ENCODE peak calls at places on chromosomes 5 and 9, in eight cellular contexts. One of them, this sample, is unnamed.

GRCh38 chr5:108143581-108143980 is 238.3 kb downstream of the FBXL17 start:
- DNase-seq in astrocyte of the spinal cord: peak
- DNase-seq in psoas muscle: no peak
- DNase-seq in MM.1S: no peak
- DNase-seq in body of pancreas: no peak
- DNase-seq in adrenal gland: no peak
- DNase-seq in spleen: no peak
- DNase-seq in astrocyte: peak
- DNase-seq in this sample: no peak

GRCh38 chr5:66144799-66145390 is 795 bp downstream of the SREK1 start:
- DNase-seq in adrenal gland: no peak
- DNase-seq in psoas muscle: no peak
- DNase-seq in MM.1S: no peak
- DNase-seq in spleen: no peak
- DNase-seq in astrocyte of the spinal cord: no peak
- DNase-seq in body of pancreas: no peak
- DNase-seq in astrocyte: peak
- DNase-seq in this sample: no peak

GRCh38 chr9:91421022-91421765 is 2.4 kb downstream of the NFIL3 start:
- DNase-seq in MM.1S: peak
- DNase-seq in astrocyte: no peak
- DNase-seq in psoas muscle: peak
- DNase-seq in body of pancreas: peak
- DNase-seq in spleen: peak
- DNase-seq in adrenal gland: peak
- DNase-seq in astrocyte of the spinal cord: peak
- DNase-seq in this sample: no peak

GRCh38 chr5:126917918-126918623 is 112.3 kb downstream of the MARCHF3 start:
- DNase-seq in astrocyte: peak
- DNase-seq in MM.1S: no peak
- DNase-seq in adrenal gland: no peak
- DNase-seq in psoas muscle: peak
- DNase-seq in spleen: no peak
- DNase-seq in astrocyte of the spinal cord: peak
- DNase-seq in body of pancreas: peak
- DNase-seq in this sample: no peak

GRCh38 chr5:133393776-133394476 is 218.4 kb downstream of the FSTL4 start:
- DNase-seq in astrocyte of the spinal cord: no peak
- DNase-seq in adrenal gland: no peak
- DNase-seq in psoas muscle: no peak
- DNase-seq in body of pancreas: no peak
- DNase-seq in spleen: no peak
- DNase-seq in MM.1S: no peak
- DNase-seq in astrocyte: no peak
- DNase-seq in this sample: no peak

GRCh38 chr5:119275873-119276214 is 80.0 kb upstream of the TNFAIP8 start:
- DNase-seq in MM.1S: peak
- DNase-seq in spleen: no peak
- DNase-seq in psoas muscle: no peak
- DNase-seq in adrenal gland: no peak
- DNase-seq in body of pancreas: no peak
- DNase-seq in astrocyte of the spinal cord: no peak
- DNase-seq in astrocyte: no peak
- DNase-seq in this sample: peak

GRCh38 chr5:148961261-148962199 is 101.3 kb downstream of the SH3TC2 start:
- DNase-seq in astrocyte: no peak
- DNase-seq in spleen: no peak
- DNase-seq in astrocyte of the spinal cord: no peak
- DNase-seq in adrenal gland: no peak
- DNase-seq in body of pancreas: peak
- DNase-seq in MM.1S: no peak
- DNase-seq in psoas muscle: no peak
- DNase-seq in this sample: no peak

GRCh38 chr9:89793551-89793950 is 188.7 kb downstream of the GADD45G start:
- DNase-seq in adrenal gland: peak
- DNase-seq in psoas muscle: peak
- DNase-seq in astrocyte: no peak
- DNase-seq in astrocyte of the spinal cord: no peak
- DNase-seq in spleen: peak
- DNase-seq in MM.1S: no peak
- DNase-seq in body of pancreas: no peak
- DNase-seq in this sample: no peak

GRCh38 chr5:6745706-6746217 is 32.5 kb downstream of the TENT4A start:
- DNase-seq in body of pancreas: no peak
- DNase-seq in adrenal gland: no peak
- DNase-seq in astrocyte: peak
- DNase-seq in astrocyte of the spinal cord: peak
- DNase-seq in MM.1S: peak
- DNase-seq in psoas muscle: no peak
- DNase-seq in spleen: peak
- DNase-seq in this sample: peak

GRCh38 chr9:87766697-87767096 is 40.8 kb downstream of the CTSL start:
- DNase-seq in astrocyte: no peak
- DNase-seq in MM.1S: no peak
- DNase-seq in body of pancreas: no peak
- DNase-seq in astrocyte of the spinal cord: no peak
- DNase-seq in psoas muscle: no peak
- DNase-seq in spleen: no peak
- DNase-seq in adrenal gland: no peak
- DNase-seq in this sample: no peak

GRCh38 chr9:17021379-17021970 is 113.4 kb upstream of the CNTLN start:
- DNase-seq in MM.1S: no peak
- DNase-seq in astrocyte of the spinal cord: peak
- DNase-seq in adrenal gland: no peak
- DNase-seq in body of pancreas: no peak
- DNase-seq in psoas muscle: no peak
- DNase-seq in astrocyte: no peak
- DNase-seq in spleen: no peak
- DNase-seq in this sample: no peak

GRCh38 chr9:131728546-131728910 is 11.3 kb downstream of the RAPGEF1 start:
- DNase-seq in MM.1S: peak
- DNase-seq in body of pancreas: no peak
- DNase-seq in astrocyte of the spinal cord: no peak
- DNase-seq in adrenal gland: no peak
- DNase-seq in psoas muscle: no peak
- DNase-seq in astrocyte: no peak
- DNase-seq in spleen: no peak
- DNase-seq in this sample: peak

GRCh38 chr5:129906177-129906887 is 2.1 kb downstream of the CHSY3 start:
- DNase-seq in body of pancreas: no peak
- DNase-seq in astrocyte: peak
- DNase-seq in psoas muscle: no peak
- DNase-seq in adrenal gland: no peak
- DNase-seq in spleen: no peak
- DNase-seq in MM.1S: no peak
- DNase-seq in astrocyte of the spinal cord: peak
- DNase-seq in this sample: no peak

GRCh38 chr9:70412678-70413426 is 1.6 kb downstream of the KLF9 start:
- DNase-seq in body of pancreas: peak
- DNase-seq in astrocyte of the spinal cord: peak
- DNase-seq in astrocyte: peak
- DNase-seq in psoas muscle: peak
- DNase-seq in MM.1S: no peak
- DNase-seq in spleen: peak
- DNase-seq in adrenal gland: peak
- DNase-seq in this sample: no peak

GRCh38 chr9:110880123-110880522 is 158.1 kb downstream of the LPAR1 start:
- DNase-seq in spleen: no peak
- DNase-seq in astrocyte of the spinal cord: peak
- DNase-seq in body of pancreas: no peak
- DNase-seq in astrocyte: peak
- DNase-seq in MM.1S: no peak
- DNase-seq in adrenal gland: no peak
- DNase-seq in psoas muscle: no peak
- DNase-seq in this sample: no peak

GRCh38 chr5:41465493-41466171 is 44.8 kb downstream of the PLCXD3 start:
- DNase-seq in psoas muscle: no peak
- DNase-seq in body of pancreas: no peak
- DNase-seq in adrenal gland: no peak
- DNase-seq in astrocyte: peak
- DNase-seq in spleen: no peak
- DNase-seq in astrocyte of the spinal cord: peak
- DNase-seq in MM.1S: peak
- DNase-seq in this sample: no peak

GRCh38 chr5:96651948-96652753 is 10.0 kb upstream of the CAST start:
- DNase-seq in psoas muscle: no peak
- DNase-seq in astrocyte: no peak
- DNase-seq in body of pancreas: no peak
- DNase-seq in adrenal gland: no peak
- DNase-seq in spleen: no peak
- DNase-seq in astrocyte of the spinal cord: no peak
- DNase-seq in MM.1S: no peak
- DNase-seq in this sample: no peak

GRCh38 chr5:163459465-163459887 is 426 bp downstream of the NUDCD2 start:
- DNase-seq in astrocyte of the spinal cord: no peak
- DNase-seq in spleen: no peak
- DNase-seq in MM.1S: peak
- DNase-seq in psoas muscle: no peak
- DNase-seq in astrocyte: peak
- DNase-seq in adrenal gland: no peak
- DNase-seq in body of pancreas: no peak
- DNase-seq in this sample: no peak

GRCh38 chr5:163458778-163459405 is 1.0 kb downstream of the NUDCD2 start:
- DNase-seq in spleen: no peak
- DNase-seq in psoas muscle: no peak
- DNase-seq in body of pancreas: no peak
- DNase-seq in adrenal gland: no peak
- DNase-seq in MM.1S: peak
- DNase-seq in astrocyte of the spinal cord: no peak
- DNase-seq in astrocyte: no peak
- DNase-seq in this sample: no peak

GRCh38 chr5:163453705-163454104 is 6.2 kb downstream of the NUDCD2 start:
- DNase-seq in body of pancreas: no peak
- DNase-seq in spleen: no peak
- DNase-seq in MM.1S: no peak
- DNase-seq in adrenal gland: no peak
- DNase-seq in astrocyte of the spinal cord: no peak
- DNase-seq in psoas muscle: no peak
- DNase-seq in astrocyte: no peak
- DNase-seq in this sample: no peak

GRCh38 chr5:163456029-163456589 is 3.8 kb downstream of the NUDCD2 start:
- DNase-seq in astrocyte of the spinal cord: no peak
- DNase-seq in MM.1S: no peak
- DNase-seq in spleen: no peak
- DNase-seq in psoas muscle: no peak
- DNase-seq in adrenal gland: no peak
- DNase-seq in astrocyte: no peak
- DNase-seq in body of pancreas: no peak
- DNase-seq in this sample: no peak

DNA sequence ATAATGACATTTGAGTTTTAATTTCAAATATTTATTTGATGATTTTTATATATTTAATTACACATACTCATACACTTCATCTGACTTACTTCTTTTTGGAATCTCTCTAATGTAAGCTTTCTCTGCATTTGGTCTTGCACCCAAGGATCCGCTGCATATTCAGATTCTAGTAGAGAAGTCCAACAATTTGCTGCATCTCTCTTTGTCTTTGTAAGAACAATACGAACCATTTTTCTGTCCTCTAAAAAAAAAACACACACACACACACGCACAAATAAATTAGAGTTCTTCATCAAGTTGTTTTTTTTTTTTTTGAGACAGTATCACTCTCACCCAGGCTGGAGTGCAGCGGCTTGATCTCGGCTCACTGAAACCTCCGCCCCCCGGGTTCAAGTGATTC is 3.1 kb downstream of the NUDCD2 start:
- DNase-seq in psoas muscle: no peak
- DNase-seq in MM.1S: no peak
- DNase-seq in astrocyte of the spinal cord: no peak
- DNase-seq in body of pancreas: no peak
- DNase-seq in astrocyte: no peak
- DNase-seq in spleen: no peak
- DNase-seq in adrenal gland: no peak
- DNase-seq in this sample: no peak
- H3K4me3 ChIP-seq in psoas muscle: no peak
- H3K4me3 ChIP-seq in MM.1S: no peak
- H3K4me3 ChIP-seq in astrocyte of the spinal cord: no peak
- H3K4me3 ChIP-seq in body of pancreas: no peak
- H3K4me3 ChIP-seq in astrocyte: no peak
- H3K4me3 ChIP-seq in spleen: no peak
- H3K4me3 ChIP-seq in adrenal gland: no peak
- H3K4me3 ChIP-seq in this sample: no peak

GRCh38 chr9:29001006-29001405 is 1427.7 kb upstream of the C9orf72 start:
- DNase-seq in MM.1S: no peak
- DNase-seq in body of pancreas: no peak
- DNase-seq in psoas muscle: no peak
- DNase-seq in adrenal gland: no peak
- DNase-seq in astrocyte of the spinal cord: no peak
- DNase-seq in astrocyte: no peak
- DNase-seq in spleen: no peak
- DNase-seq in this sample: no peak
- TF ChIP-seq CTCF in MM.1S: no peak
- TF ChIP-seq CTCF in body of pancreas: no peak
- TF ChIP-seq CTCF in psoas muscle: no peak
- TF ChIP-seq CTCF in adrenal gland: no peak
- TF ChIP-seq CTCF in astrocyte of the spinal cord: no peak
- TF ChIP-seq CTCF in astrocyte: no peak
- TF ChIP-seq CTCF in spleen: no peak
- TF ChIP-seq CTCF in this sample: no peak

GRCh38 chr5:178554311-178554710 is 35.9 kb downstream of the COL23A1 start:
- DNase-seq in astrocyte of the spinal cord: no peak
- DNase-seq in astrocyte: no peak
- DNase-seq in body of pancreas: no peak
- DNase-seq in MM.1S: no peak
- DNase-seq in adrenal gland: no peak
- DNase-seq in psoas muscle: no peak
- DNase-seq in spleen: peak
- DNase-seq in this sample: no peak

GRCh38 chr5:178555005-178555404 is 35.2 kb downstream of the COL23A1 start:
- DNase-seq in spleen: no peak
- DNase-seq in MM.1S: no peak
- DNase-seq in psoas muscle: no peak
- DNase-seq in adrenal gland: no peak
- DNase-seq in astrocyte: no peak
- DNase-seq in astrocyte of the spinal cord: no peak
- DNase-seq in body of pancreas: no peak
- DNase-seq in this sample: no peak

GRCh38 chr5:178553517-178553916 is 36.7 kb downstream of the COL23A1 start:
- DNase-seq in MM.1S: no peak
- DNase-seq in psoas muscle: no peak
- DNase-seq in astrocyte: no peak
- DNase-seq in body of pancreas: no peak
- DNase-seq in astrocyte of the spinal cord: no peak
- DNase-seq in adrenal gland: no peak
- DNase-seq in spleen: peak
- DNase-seq in this sample: no peak

GRCh38 chr5:178551468-178551867 is 38.7 kb downstream of the COL23A1 start:
- DNase-seq in adrenal gland: no peak
- DNase-seq in MM.1S: no peak
- DNase-seq in body of pancreas: no peak
- DNase-seq in astrocyte of the spinal cord: no peak
- DNase-seq in astrocyte: no peak
- DNase-seq in spleen: peak
- DNase-seq in psoas muscle: no peak
- DNase-seq in this sample: no peak

GRCh38 chr5:178555771-178556211 is 34.4 kb downstream of the COL23A1 start:
- DNase-seq in astrocyte of the spinal cord: no peak
- DNase-seq in MM.1S: no peak
- DNase-seq in psoas muscle: no peak
- DNase-seq in spleen: no peak
- DNase-seq in adrenal gland: no peak
- DNase-seq in astrocyte: no peak
- DNase-seq in body of pancreas: no peak
- DNase-seq in this sample: no peak
- H3K4me3 ChIP-seq in astrocyte of the spinal cord: no peak
- H3K4me3 ChIP-seq in MM.1S: no peak
- H3K4me3 ChIP-seq in psoas muscle: no peak
- H3K4me3 ChIP-seq in spleen: no peak
- H3K4me3 ChIP-seq in adrenal gland: no peak
- H3K4me3 ChIP-seq in astrocyte: no peak
- H3K4me3 ChIP-seq in body of pancreas: no peak
- H3K4me3 ChIP-seq in this sample: no peak

GRCh38 chr5:170704417-170705195 is 78.9 kb upstream of the GABRP start:
- DNase-seq in astrocyte: no peak
- DNase-seq in adrenal gland: no peak
- DNase-seq in body of pancreas: no peak
- DNase-seq in astrocyte of the spinal cord: no peak
- DNase-seq in psoas muscle: no peak
- DNase-seq in spleen: no peak
- DNase-seq in MM.1S: no peak
- DNase-seq in this sample: no peak
- TF ChIP-seq CTCF in astrocyte: no peak
- TF ChIP-seq CTCF in adrenal gland: no peak
- TF ChIP-seq CTCF in body of pancreas: no peak
- TF ChIP-seq CTCF in astrocyte of the spinal cord: no peak
- TF ChIP-seq CTCF in psoas muscle: no peak
- TF ChIP-seq CTCF in spleen: no peak
- TF ChIP-seq CTCF in MM.1S: no peak
- TF ChIP-seq CTCF in this sample: no peak